ENCODE peak calls at places on chromosomes 6 and 20, in nine cellular contexts. One of them, this sample, is unnamed.

GRCh38 chr6:31579119-31579505 is 3.1 kb downstream of the LTB start:
- DNase-seq in PC-3: no peak
- DNase-seq in cardiac muscle cell: no peak
- DNase-seq in GM12878: no peak
- DNase-seq in pancreas: no peak
- DNase-seq in right atrium auricular region: no peak
- DNase-seq in fibroblast of lung: no peak
- DNase-seq in IMR-90: no peak
- DNase-seq in lower lobe of right lung: no peak
- DNase-seq in this sample: no peak

GRCh38 chr6:42889815-42890214 is 10.4 kb downstream of the RPL7L1 start:
- DNase-seq in right atrium auricular region: no peak
- DNase-seq in fibroblast of lung: peak; percentile 17
- DNase-seq in GM12878: no peak
- DNase-seq in PC-3: peak; percentile 22
- DNase-seq in IMR-90: no peak
- DNase-seq in pancreas: no peak
- DNase-seq in lower lobe of right lung: no peak
- DNase-seq in cardiac muscle cell: no peak
- DNase-seq in this sample: no peak

GRCh38 chr6:117280922-117281321 is 15.6 kb downstream of the VGLL2 start:
- DNase-seq in lower lobe of right lung: no peak
- DNase-seq in fibroblast of lung: no peak
- DNase-seq in GM12878: no peak
- DNase-seq in cardiac muscle cell: no peak
- DNase-seq in pancreas: no peak
- DNase-seq in IMR-90: no peak
- DNase-seq in right atrium auricular region: no peak
- DNase-seq in PC-3: peak; percentile 55
- DNase-seq in this sample: no peak

GRCh38 chr20:15619816-15620215 is 953.4 kb downstream of the KIF16B start:
- DNase-seq in IMR-90: no peak
- DNase-seq in GM12878: no peak
- DNase-seq in cardiac muscle cell: no peak
- DNase-seq in fibroblast of lung: no peak
- DNase-seq in PC-3: peak; percentile 18
- DNase-seq in pancreas: no peak
- DNase-seq in right atrium auricular region: no peak
- DNase-seq in lower lobe of right lung: no peak
- DNase-seq in this sample: no peak

GRCh38 chr6:4403828-4404227 is 268.5 kb upstream of the ECI2 start:
- DNase-seq in PC-3: no peak
- DNase-seq in lower lobe of right lung: no peak
- DNase-seq in GM12878: no peak
- DNase-seq in IMR-90: no peak
- DNase-seq in right atrium auricular region: no peak
- DNase-seq in pancreas: no peak
- DNase-seq in fibroblast of lung: no peak
- DNase-seq in cardiac muscle cell: no peak
- DNase-seq in this sample: no peak

GRCh38 chr6:159931112-159931511 is 37.8 kb upstream of the IGF2R start:
- DNase-seq in GM12878: peak; percentile 88
- DNase-seq in cardiac muscle cell: no peak
- DNase-seq in PC-3: no peak
- DNase-seq in right atrium auricular region: no peak
- DNase-seq in IMR-90: no peak
- DNase-seq in pancreas: no peak
- DNase-seq in fibroblast of lung: no peak
- DNase-seq in lower lobe of right lung: no peak
- DNase-seq in this sample: no peak

GRCh38 chr6:18117136-18117535 is 5.3 kb downstream of the NHLRC1 start:
- DNase-seq in GM12878: no peak
- DNase-seq in lower lobe of right lung: no peak
- DNase-seq in cardiac muscle cell: no peak
- DNase-seq in fibroblast of lung: no peak
- DNase-seq in right atrium auricular region: no peak
- DNase-seq in PC-3: no peak
- DNase-seq in IMR-90: no peak
- DNase-seq in pancreas: no peak
- DNase-seq in this sample: no peak

GRCh38 chr6:89084954-89085353 is 4.4 kb downstream of the PNRC1 start:
- DNase-seq in pancreas: no peak
- DNase-seq in GM12878: no peak
- DNase-seq in right atrium auricular region: no peak
- DNase-seq in cardiac muscle cell: no peak
- DNase-seq in PC-3: peak; percentile 33
- DNase-seq in lower lobe of right lung: no peak
- DNase-seq in fibroblast of lung: peak; percentile 9
- DNase-seq in IMR-90: peak; percentile 24
- DNase-seq in this sample: no peak

GRCh38 chr20:59645316-59645715 is 41.0 kb downstream of the PHACTR3 start:
- DNase-seq in lower lobe of right lung: no peak
- DNase-seq in pancreas: no peak
- DNase-seq in right atrium auricular region: peak; percentile 28
- DNase-seq in cardiac muscle cell: no peak
- DNase-seq in PC-3: no peak
- DNase-seq in fibroblast of lung: no peak
- DNase-seq in IMR-90: no peak
- DNase-seq in GM12878: no peak
- DNase-seq in this sample: no peak

GRCh38 chr6:85644374-85644762 is 1.7 kb upstream of the SYNCRIP start:
- DNase-seq in fibroblast of lung: no peak
- DNase-seq in GM12878: no peak
- DNase-seq in pancreas: no peak
- DNase-seq in lower lobe of right lung: no peak
- DNase-seq in PC-3: peak; percentile 14
- DNase-seq in IMR-90: peak; percentile 38
- DNase-seq in right atrium auricular region: no peak
- DNase-seq in cardiac muscle cell: no peak
- DNase-seq in this sample: no peak

GRCh38 chr20:45336530-45337366 is 11.5 kb downstream of the SDC4 start:
- DNase-seq in PC-3: peak; percentile 98
- DNase-seq in pancreas: no peak
- DNase-seq in IMR-90: peak; percentile 95
- DNase-seq in cardiac muscle cell: no peak
- DNase-seq in fibroblast of lung: peak; percentile 97
- DNase-seq in right atrium auricular region: peak; percentile 76
- DNase-seq in lower lobe of right lung: no peak
- DNase-seq in GM12878: no peak
- DNase-seq in this sample: no peak

GRCh38 chr6:167689751-167690150 is 137.0 kb upstream of the AFDN start:
- DNase-seq in GM12878: no peak
- DNase-seq in right atrium auricular region: no peak
- DNase-seq in cardiac muscle cell: peak; percentile 36
- DNase-seq in pancreas: no peak
- DNase-seq in PC-3: no peak
- DNase-seq in lower lobe of right lung: no peak
- DNase-seq in IMR-90: no peak
- DNase-seq in fibroblast of lung: no peak
- DNase-seq in this sample: no peak

GRCh38 chr6:119669228-119669627 is 319.7 kb upstream of the MAN1A1 start:
- DNase-seq in pancreas: no peak
- DNase-seq in lower lobe of right lung: no peak
- DNase-seq in GM12878: no peak
- DNase-seq in PC-3: no peak
- DNase-seq in cardiac muscle cell: no peak
- DNase-seq in fibroblast of lung: no peak
- DNase-seq in right atrium auricular region: no peak
- DNase-seq in IMR-90: no peak
- DNase-seq in this sample: no peak

GRCh38 chr6:117165921-117166499 is 99.3 kb upstream of the VGLL2 start:
- DNase-seq in IMR-90: no peak
- DNase-seq in cardiac muscle cell: no peak
- DNase-seq in GM12878: no peak
- DNase-seq in PC-3: peak; percentile 31
- DNase-seq in lower lobe of right lung: no peak
- DNase-seq in pancreas: no peak
- DNase-seq in right atrium auricular region: no peak
- DNase-seq in fibroblast of lung: no peak
- DNase-seq in this sample: no peak

GRCh38 chr20:32731882-32732266 is 11.4 kb downstream of the COMMD7 start:
- DNase-seq in PC-3: no peak
- DNase-seq in IMR-90: no peak
- DNase-seq in fibroblast of lung: no peak
- DNase-seq in pancreas: no peak
- DNase-seq in GM12878: no peak
- DNase-seq in cardiac muscle cell: no peak
- DNase-seq in right atrium auricular region: no peak
- DNase-seq in lower lobe of right lung: peak; percentile 68
- DNase-seq in this sample: peak; percentile 77

GRCh38 chr6:37222125-37222967 is 35.2 kb upstream of the TBC1D22B start:
- DNase-seq in PC-3: peak; percentile 95
- DNase-seq in fibroblast of lung: peak; percentile 91
- DNase-seq in IMR-90: peak; percentile 83
- DNase-seq in right atrium auricular region: peak; percentile 78
- DNase-seq in pancreas: peak; percentile 88
- DNase-seq in cardiac muscle cell: peak; percentile 96
- DNase-seq in GM12878: peak; percentile 45
- DNase-seq in lower lobe of right lung: peak; percentile 91
- DNase-seq in this sample: peak; percentile 94

GRCh38 chr20:45545754-45546453 is 1.3 kb downstream of the EPPIN start:
- DNase-seq in lower lobe of right lung: no peak
- DNase-seq in cardiac muscle cell: peak; percentile 41
- DNase-seq in PC-3: peak; percentile 67
- DNase-seq in pancreas: no peak
- DNase-seq in GM12878: no peak
- DNase-seq in fibroblast of lung: peak; percentile 26
- DNase-seq in right atrium auricular region: no peak
- DNase-seq in IMR-90: peak; percentile 37
- DNase-seq in this sample: no peak

GRCh38 chr6:41334482-41335023 is 855 bp upstream of the NCR2 start:
- DNase-seq in lower lobe of right lung: no peak
- DNase-seq in GM12878: no peak
- DNase-seq in cardiac muscle cell: no peak
- DNase-seq in right atrium auricular region: no peak
- DNase-seq in PC-3: peak; percentile 16
- DNase-seq in pancreas: no peak
- DNase-seq in fibroblast of lung: no peak
- DNase-seq in IMR-90: no peak
- DNase-seq in this sample: no peak
- TF ChIP-seq CTCF in lower lobe of right lung: no peak
- TF ChIP-seq CTCF in GM12878: peak; percentile 16
- TF ChIP-seq CTCF in cardiac muscle cell: peak; percentile 20
- TF ChIP-seq CTCF in right atrium auricular region: no peak
- TF ChIP-seq CTCF in PC-3: peak; percentile 50
- TF ChIP-seq CTCF in pancreas: no peak
- TF ChIP-seq CTCF in fibroblast of lung: peak; percentile 21
- TF ChIP-seq CTCF in IMR-90: peak; percentile 32
- TF ChIP-seq CTCF in this sample: no peak

DNA sequence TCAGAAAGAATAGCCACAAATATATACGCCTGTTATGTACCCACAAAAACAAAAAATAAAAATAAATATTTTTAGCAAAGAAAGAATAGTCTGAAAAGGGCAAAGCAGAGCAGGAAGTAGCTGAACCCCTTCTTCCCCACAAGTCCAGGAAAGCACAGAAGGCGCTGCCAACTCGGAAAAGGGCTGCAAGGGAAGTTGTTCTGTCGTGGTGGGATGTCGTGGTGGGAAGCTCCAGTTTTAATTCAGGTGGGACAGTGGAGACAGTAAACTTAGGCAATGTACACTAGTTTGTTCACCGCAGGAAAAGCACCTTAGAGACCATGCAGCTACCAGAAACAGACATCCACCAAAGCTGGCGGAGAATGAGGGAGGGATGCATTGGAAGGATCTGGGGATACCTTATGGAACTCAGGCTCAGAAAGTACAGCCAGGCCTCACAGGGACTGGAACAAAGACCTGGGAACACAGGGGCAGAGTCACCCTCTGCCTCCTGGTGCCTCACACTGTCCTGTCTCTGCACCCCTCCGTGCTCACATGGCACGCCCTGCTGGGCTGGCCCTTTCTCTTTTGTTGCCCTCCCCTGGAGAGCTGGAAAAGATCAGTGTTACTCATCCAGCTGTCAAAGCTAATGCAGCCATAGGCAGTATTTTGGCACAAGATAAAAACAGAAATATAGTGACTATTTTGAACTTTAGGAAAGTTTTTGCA is 3.3 kb upstream of the APMAP start:
- DNase-seq in IMR-90: no peak
- DNase-seq in pancreas: no peak
- DNase-seq in fibroblast of lung: no peak
- DNase-seq in right atrium auricular region: peak; percentile 54
- DNase-seq in PC-3: peak; percentile 45
- DNase-seq in lower lobe of right lung: no peak
- DNase-seq in GM12878: no peak
- DNase-seq in cardiac muscle cell: no peak
- DNase-seq in this sample: no peak
- H3K4me1 ChIP-seq in IMR-90: peaks cover 2% of the 10 kb centered on the region
- H3K4me1 ChIP-seq in pancreas: peaks cover 23% of the 10 kb centered on the region
- H3K4me1 ChIP-seq in fibroblast of lung: peaks cover 4% of the 10 kb centered on the region
- H3K4me1 ChIP-seq in right atrium auricular region: peaks cover 62% of the 10 kb centered on the region
- H3K4me1 ChIP-seq in PC-3: peaks cover 56% of the 10 kb centered on the region
- H3K4me1 ChIP-seq in lower lobe of right lung: peaks cover 46% of the 10 kb centered on the region
- H3K4me1 ChIP-seq in GM12878: peaks cover 3% of the 10 kb centered on the region
- H3K4me1 ChIP-seq in cardiac muscle cell: peaks cover 8% of the 10 kb centered on the region
- H3K4me1 ChIP-seq in this sample: peaks cover 14% of the 10 kb centered on the region

DNA sequence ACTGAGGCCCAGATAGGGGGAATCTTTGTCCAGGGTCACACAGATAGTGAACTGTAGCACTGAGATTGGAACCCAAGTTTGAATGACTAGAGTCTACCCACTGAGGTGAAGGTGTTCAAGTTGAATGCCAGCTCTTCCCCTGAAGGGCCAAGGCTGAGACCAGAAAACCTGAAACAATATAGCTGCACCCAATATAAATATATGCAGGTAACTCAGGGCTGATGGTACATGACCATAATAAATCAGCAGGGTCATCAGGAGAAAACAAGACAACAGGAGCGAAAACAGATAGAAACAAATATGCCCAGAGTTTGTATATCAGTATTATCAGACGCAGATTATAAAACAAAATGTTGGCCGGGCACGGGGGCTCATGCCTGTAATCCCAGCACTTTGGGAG is 4.0 kb upstream of the RBCK1 start:
- DNase-seq in IMR-90: no peak
- DNase-seq in GM12878: no peak
- DNase-seq in fibroblast of lung: no peak
- DNase-seq in PC-3: no peak
- DNase-seq in right atrium auricular region: no peak
- DNase-seq in pancreas: no peak
- DNase-seq in cardiac muscle cell: no peak
- DNase-seq in lower lobe of right lung: no peak
- DNase-seq in this sample: no peak
- H3K27ac ChIP-seq in IMR-90: no peak overlapping the region
- H3K27ac ChIP-seq in GM12878: no peak overlapping the region
- H3K27ac ChIP-seq in fibroblast of lung: no peak overlapping the region
- H3K27ac ChIP-seq in PC-3: no peak overlapping the region
- H3K27ac ChIP-seq in right atrium auricular region: no peak overlapping the region
- H3K27ac ChIP-seq in pancreas: no peak overlapping the region
- H3K27ac ChIP-seq in cardiac muscle cell: no peak overlapping the region
- H3K27ac ChIP-seq in lower lobe of right lung: no peak overlapping the region
- H3K27ac ChIP-seq in this sample: no peak overlapping the region

DNA sequence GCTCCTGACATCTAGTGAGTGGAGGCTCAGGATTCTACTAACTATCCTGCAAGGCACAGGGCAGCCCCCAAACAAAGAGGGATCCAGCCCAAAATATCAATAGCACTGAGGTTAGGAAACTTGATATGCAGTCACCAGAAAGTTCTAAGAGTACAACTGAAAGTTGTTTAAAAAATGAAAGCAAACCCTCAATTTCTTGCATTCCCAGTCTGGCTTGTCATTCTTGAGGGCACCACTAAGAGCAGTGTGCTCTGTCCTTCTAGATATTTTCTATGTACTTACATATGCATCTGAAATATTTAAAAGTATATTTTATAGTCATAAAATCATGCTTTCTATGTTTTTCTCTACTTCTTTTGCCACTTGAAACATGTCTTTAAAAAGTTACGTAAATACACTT is 35.9 kb downstream of the CST8 start:
- DNase-seq in IMR-90: no peak
- DNase-seq in right atrium auricular region: no peak
- DNase-seq in lower lobe of right lung: no peak
- DNase-seq in fibroblast of lung: no peak
- DNase-seq in GM12878: no peak
- DNase-seq in cardiac muscle cell: no peak
- DNase-seq in pancreas: no peak
- DNase-seq in PC-3: no peak
- DNase-seq in this sample: no peak
- TF ChIP-seq CTCF in IMR-90: no peak
- TF ChIP-seq CTCF in right atrium auricular region: no peak
- TF ChIP-seq CTCF in lower lobe of right lung: no peak
- TF ChIP-seq CTCF in fibroblast of lung: no peak
- TF ChIP-seq CTCF in GM12878: no peak
- TF ChIP-seq CTCF in cardiac muscle cell: no peak
- TF ChIP-seq CTCF in pancreas: no peak
- TF ChIP-seq CTCF in PC-3: no peak
- TF ChIP-seq CTCF in this sample: no peak

This sample was measured in left lung.